ENCODE peak calls at places on chromosomes 13 and 19, in nine cellular contexts. P, S, I, Q, A, T, J, F and Y are unnamed samples.

GRCh38 chr19:46478356-46478986 is 7.1 kb upstream of the PNMA8A start:
- DNase-seq in P (no peak), S (no peak), I (no peak), Q (no peak), A (no peak), T (peak; percentile 77), J (no peak), F (no peak), Y (no peak)

GRCh38 chr13:94664889-94665288 is 47.5 kb downstream of the SOX21 start:
- DNase-seq in P (no peak), S (no peak), I (no peak), Q (no peak), A (no peak), T (no peak), J (no peak), F (no peak), Y (no peak)

GRCh38 chr13:29875646-29876045 is 25.2 kb upstream of the UBL3 start:
- DNase-seq in P (no peak), S (no peak), I (no peak), Q (no peak), A (no peak), T (no peak), J (no peak), F (no peak), Y (no peak)

GRCh38 chr19:39409886-39410619 is 2.4 kb upstream of the PLEKHG2 start:
- DNase-seq in P (peak; percentile 88), S (no peak), I (peak; percentile 71), Q (peak; percentile 90), A (peak; percentile 87), T (peak; percentile 73), J (peak; percentile 94), F (no peak), Y (peak; percentile 81)

GRCh38 chr13:41694902-41695301 is 237.6 kb downstream of the RGCC start:
- DNase-seq in P (peak; percentile 62), S (peak; percentile 25), I (no peak), Q (no peak), A (peak; percentile 55), T (peak; percentile 98), J (peak; percentile 79), F (peak; percentile 84), Y (no peak)

GRCh38 chr19:6674868-6675305 is 4.9 kb upstream of the TNFSF14 start:
- DNase-seq in P (peak; percentile 34), S (no peak), I (peak; percentile 81), Q (peak; percentile 73), A (peak; percentile 49), T (peak; percentile 57), J (no peak), F (peak; percentile 83), Y (peak; percentile 50)

GRCh38 chr19:53538378-53539109 is 599 bp downstream of the ZNF331 start:
- DNase-seq in P (no peak), S (no peak), I (no peak), Q (no peak), A (no peak), T (no peak), J (no peak), F (no peak), Y (no peak)

GRCh38 chr19:13839938-13840750 is 36.8 kb upstream of the NANOS3 start:
- DNase-seq in P (no peak), S (no peak), I (no peak), Q (peak; percentile 81), A (peak; percentile 76), T (peak; percentile 50), J (no peak), F (peak; percentile 92), Y (peak; percentile 41)

GRCh38 chr13:102291587-102292218 is 110.1 kb downstream of the FGF14 start:
- DNase-seq in P (no peak), S (no peak), I (no peak), Q (no peak), A (no peak), T (peak; percentile 75), J (no peak), F (peak; percentile 42), Y (no peak)

GRCh38 chr13:32905063-32905863 is 111.0 kb upstream of the KL start:
- DNase-seq in P (no peak), S (no peak), I (no peak), Q (no peak), A (no peak), T (no peak), J (no peak), F (peak; percentile 49), Y (no peak)

GRCh38 chr19:47723573-47723923 is 10.3 kb downstream of the EHD2 start:
- DNase-seq in P (peak; percentile 74), S (no peak), I (no peak), Q (peak; percentile 87), A (peak; percentile 69), T (peak; percentile 94), J (peak; percentile 82), F (peak; percentile 84), Y (no peak)

GRCh38 chr13:108077284-108077683 is 138.1 kb downstream of the LIG4 start:
- DNase-seq in P (no peak), S (no peak), I (no peak), Q (no peak), A (no peak), T (no peak), J (no peak), F (no peak), Y (no peak)

GRCh38 chr19:1851581-1852293 is 3.5 kb upstream of the REXO1 start:
- DNase-seq in P (no peak), S (no peak), I (peak; percentile 71), Q (no peak), A (peak; percentile 24), T (no peak), J (no peak), F (no peak), Y (peak; percentile 46)

GRCh38 chr19:1849999-1850398 is 1.7 kb upstream of the REXO1 start:
- DNase-seq in P (no peak), S (no peak), I (no peak), Q (no peak), A (no peak), T (no peak), J (no peak), F (no peak), Y (no peak)

GRCh38 chr19:1852294-1852646 is 4.0 kb upstream of the REXO1 start:
- DNase-seq in P (no peak), S (no peak), I (no peak), Q (no peak), A (peak; percentile 12), T (no peak), J (no peak), F (no peak), Y (no peak)

GRCh38 chr19:1852729-1853128 is 4.4 kb upstream of the REXO1 start:
- DNase-seq in P (no peak), S (no peak), I (no peak), Q (no peak), A (peak; percentile 14), T (no peak), J (no peak), F (no peak), Y (no peak)

GRCh38 chr19:1850809-1851544 is 2.7 kb upstream of the REXO1 start:
- DNase-seq in P (no peak), S (no peak), I (no peak), Q (no peak), A (peak; percentile 10), T (no peak), J (no peak), F (no peak), Y (no peak)
- TF ChIP-seq CTCF in P (no peak), S (no peak), I (no peak), Q (no peak), A (no peak), T (peak; percentile 19), J (no peak), F (peak; percentile 17), Y (no peak)

DNA sequence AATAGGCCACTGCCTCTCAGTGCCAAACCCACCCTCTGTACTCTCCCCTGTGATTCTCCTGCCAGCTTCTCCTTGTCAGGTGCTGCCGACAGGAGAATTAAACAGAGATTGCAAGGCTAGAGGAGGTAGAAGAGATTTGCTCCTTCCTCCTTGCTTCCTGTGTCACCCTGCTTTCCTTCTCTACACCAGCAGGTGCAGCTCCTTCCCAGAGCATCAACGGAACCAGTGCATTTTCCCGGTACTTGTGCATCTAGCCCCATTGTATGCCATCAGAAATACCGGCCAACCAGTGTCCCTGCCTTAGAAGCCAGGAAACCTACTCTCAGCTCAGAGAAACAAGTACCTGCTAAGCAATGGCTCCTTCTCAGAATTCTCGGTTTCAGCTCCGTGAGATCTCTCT is 253.2 kb downstream of the SUCLA2 start:
- DNase-seq in P (no peak), S (no peak), I (no peak), Q (no peak), A (no peak), T (no peak), J (no peak), F (no peak), Y (no peak)
- TF ChIP-seq CTCF in P (no peak), S (no peak), I (no peak), Q (no peak), A (no peak), T (no peak), J (no peak), F (no peak), Y (no peak)

GRCh38 chr13:20353973-20354372 is 121.9 kb upstream of the GJB6 start:
- DNase-seq in P (no peak), S (no peak), I (no peak), Q (no peak), A (no peak), T (peak; percentile 80), J (no peak), F (peak; percentile 72), Y (no peak)
- TF ChIP-seq CTCF in P (no peak), S (no peak), I (no peak), Q (no peak), A (no peak), T (peak; percentile 35), J (no peak), F (peak; percentile 28), Y (no peak)

GRCh38 chr13:37414667-37415066 is 183.9 kb downstream of the POSTN start:
- DNase-seq in P (no peak), S (no peak), I (no peak), Q (no peak), A (no peak), T (no peak), J (no peak), F (no peak), Y (no peak)

GRCh38 chr13:37409756-37410155 is 188.8 kb downstream of the POSTN start:
- DNase-seq in P (no peak), S (no peak), I (no peak), Q (no peak), A (no peak), T (peak; percentile 42), J (no peak), F (no peak), Y (no peak)

GRCh38 chr13:37412271-37412683 is 186.3 kb downstream of the POSTN start:
- DNase-seq in P (no peak), S (no peak), I (no peak), Q (no peak), A (no peak), T (peak; percentile 50), J (no peak), F (no peak), Y (no peak)

GRCh38 chr13:37417042-37417441 is 181.5 kb downstream of the POSTN start:
- DNase-seq in P (no peak), S (no peak), I (no peak), Q (no peak), A (no peak), T (peak; percentile 16), J (no peak), F (peak; percentile 44), Y (no peak)

DNA sequence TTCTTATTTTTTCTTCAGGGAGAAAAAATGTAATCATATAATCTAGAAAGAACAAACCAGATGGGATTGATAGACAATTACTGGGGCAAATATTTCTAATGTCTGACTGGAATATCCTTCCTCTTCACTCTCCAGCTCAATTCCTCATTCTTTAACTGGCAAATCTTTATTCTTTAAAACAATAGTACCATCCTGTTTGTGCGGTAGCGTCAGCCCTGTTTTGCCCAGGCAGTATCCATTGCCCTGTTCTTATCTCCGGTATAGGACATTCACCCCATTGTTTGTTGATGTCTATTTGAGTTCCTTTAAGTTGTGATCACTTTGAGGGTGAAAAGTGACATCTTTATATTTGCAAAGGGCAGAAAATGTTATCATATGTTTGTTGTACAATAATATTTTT is 185.4 kb downstream of the POSTN start:
- DNase-seq in P (no peak), S (no peak), I (no peak), Q (no peak), A (no peak), T (no peak), J (no peak), F (no peak), Y (no peak)
- TF ChIP-seq CTCF in P (no peak), S (no peak), I (no peak), Q (no peak), A (no peak), T (no peak), J (no peak), F (no peak), Y (no peak)